ENCODE peak calls at places on chromosomes 6 and 20, in seven cellular contexts. U is cardiac muscle cell, O is AG04450, A is psoas muscle, Q is astrocyte of the spinal cord, L is natural killer cell, E is choroid plexus epithelial cell. P is an unnamed sample.

GRCh38 chr20:21096321-21097043 is 9.7 kb downstream of the LINC00237 start:
- DNase-seq in U (peak; percentile 24), O (no peak), A (no peak), Q (no peak), L (no peak), E (peak; percentile 18), P (no peak)

GRCh38 chr20:54355631-54356280 is 119.6 kb upstream of the DOK5 start:
- DNase-seq in U (peak; percentile 19), O (no peak), A (no peak), Q (no peak), L (no peak), E (peak; percentile 7), P (no peak)

GRCh38 chr20:50023116-50023802 is 40.5 kb downstream of the SNAI1 start:
- DNase-seq in U (no peak), O (no peak), A (no peak), Q (no peak), L (no peak), E (no peak), P (no peak)

GRCh38 chr6:5515200-5515599 is 253.9 kb downstream of the FARS2 start:
- DNase-seq in U (no peak), O (no peak), A (no peak), Q (no peak), L (no peak), E (no peak), P (no peak)

GRCh38 chr20:38460040-38460623 is 12.5 kb upstream of the RALGAPB start:
- DNase-seq in U (peak; percentile 92), O (no peak), A (no peak), Q (peak; percentile 88), L (no peak), E (peak; percentile 97), P (no peak)

GRCh38 chr6:105319331-105319730 is 83.6 kb downstream of the PREP start:
- DNase-seq in U (peak; percentile 13), O (no peak), A (no peak), Q (peak; percentile 39), L (no peak), E (no peak), P (no peak)

GRCh38 chr6:34610819-34611477 is 54.8 kb upstream of the SPDEF start:
- DNase-seq in U (peak; percentile 83), O (peak; percentile 59), A (no peak), Q (peak; percentile 76), L (no peak), E (peak; percentile 84), P (no peak)

GRCh38 chr20:36155629-36155971 is 1.1 kb downstream of the EPB41L1 start:
- DNase-seq in U (no peak), O (no peak), A (no peak), Q (no peak), L (no peak), E (no peak), P (no peak)

GRCh38 chr6:4599924-4600323 is 176.3 kb upstream of the CDYL start:
- DNase-seq in U (peak; percentile 84), O (peak; percentile 23), A (no peak), Q (peak; percentile 77), L (no peak), E (peak; percentile 85), P (no peak)

GRCh38 chr6:145789443-145789842 is 25.2 kb downstream of the FBXO30 start:
- DNase-seq in U (peak; percentile 23), O (peak; percentile 13), A (peak; percentile 80), Q (no peak), L (no peak), E (peak; percentile 57), P (no peak)

GRCh38 chr6:13302751-13303667 is 25.3 kb downstream of the TBC1D7 start:
- DNase-seq in U (peak; percentile 99), O (peak; percentile 85), A (peak; percentile 69), Q (peak; percentile 90), L (peak; percentile 26), E (peak; percentile 100), P (no peak)

GRCh38 chr6:39195792-39196385 is 33.4 kb downstream of the KCNK5 start:
- DNase-seq in U (no peak), O (no peak), A (no peak), Q (no peak), L (no peak), E (no peak), P (no peak)

GRCh38 chr6:68339488-68339887 is 295.6 kb upstream of the ADGRB3 start:
- DNase-seq in U (no peak), O (no peak), A (no peak), Q (no peak), L (no peak), E (no peak), P (no peak)

GRCh38 chr6:70668499-70668812 is 773 bp downstream of the SMAP1 start:
- DNase-seq in U (no peak), O (no peak), A (no peak), Q (no peak), L (no peak), E (no peak), P (no peak)

GRCh38 chr6:132734694-132735236 is 20.9 kb upstream of the VNN1 start:
- DNase-seq in U (peak; percentile 78), O (peak; percentile 67), A (no peak), Q (no peak), L (no peak), E (peak; percentile 76), P (no peak)

GRCh38 chr6:31525932-31526591 is 2.7 kb upstream of the MCCD1 start:
- DNase-seq in U (peak; percentile 73), O (no peak), A (no peak), Q (peak; percentile 18), L (no peak), E (peak; percentile 64), P (no peak)

GRCh38 chr6:90860822-90861601 is 274.1 kb upstream of the MAP3K7 start:
- DNase-seq in U (peak; percentile 12), O (no peak), A (no peak), Q (no peak), L (no peak), E (peak; percentile 4), P (no peak)

GRCh38 chr6:85641916-85642773 is 541 bp downstream of the SYNCRIP start:
- DNase-seq in U (peak; percentile 57), O (no peak), A (peak; percentile 77), Q (peak; percentile 37), L (peak; percentile 54), E (peak; percentile 65), P (peak; percentile 39)

GRCh38 chr20:768426-768978 is at the start of gene SLC52A3:
- DNase-seq in U (no peak), O (no peak), A (no peak), Q (no peak), L (no peak), E (no peak), P (peak; percentile 19)
- TF ChIP-seq CTCF in U (no peak), O (no peak), A (peak; percentile 14), Q (no peak), L (no peak), E (peak; percentile 10), P (peak; percentile 50)

DNA sequence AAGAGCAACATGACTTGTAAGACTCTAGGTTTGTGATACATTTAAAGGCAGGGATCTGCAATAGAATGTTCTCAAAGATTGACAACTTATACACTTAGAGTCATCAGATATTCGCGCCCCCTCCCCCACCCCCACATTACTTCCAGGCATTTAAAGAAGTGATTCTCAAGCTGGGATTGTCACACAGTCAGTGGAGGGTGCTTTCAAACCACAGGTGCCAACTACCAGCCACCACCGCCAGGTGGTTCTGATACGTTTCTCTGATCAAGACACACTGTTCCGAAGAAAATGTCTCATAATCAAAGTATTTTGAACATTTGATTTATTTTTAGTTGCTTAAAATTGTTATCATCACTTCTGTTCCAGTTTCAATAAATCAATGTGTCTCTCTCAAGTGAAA is 357.5 kb downstream of the ESR1 start:
- DNase-seq in U (no peak), O (no peak), A (no peak), Q (no peak), L (no peak), E (no peak), P (no peak)
- TF ChIP-seq CTCF in U (no peak), O (no peak), A (peak; percentile 8), Q (no peak), L (no peak), E (no peak), P (no peak)

DNA sequence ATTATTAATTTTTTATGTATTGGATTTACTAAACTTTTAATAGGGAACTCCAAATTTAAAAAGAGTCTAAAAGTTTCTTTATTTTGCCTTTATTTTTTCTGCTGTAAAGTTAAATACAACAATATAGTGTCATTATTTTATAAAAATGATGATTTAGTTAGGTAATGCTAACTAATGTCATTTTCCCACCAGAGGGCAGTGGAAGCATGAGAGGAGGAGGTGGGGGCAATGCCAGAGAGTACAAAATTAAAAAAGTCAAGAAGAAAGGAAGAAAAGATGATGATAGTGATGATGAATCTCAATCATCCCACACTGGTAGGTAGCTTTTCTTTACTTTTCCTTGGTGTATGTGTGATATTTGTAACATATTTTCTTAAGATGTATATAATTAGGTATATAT is 20.2 kb upstream of the FHL5 start:
- DNase-seq in U (peak; percentile 25), O (no peak), A (no peak), Q (no peak), L (no peak), E (peak; percentile 43), P (no peak)
- TF ChIP-seq CTCF in U (peak; percentile 44), O (peak; percentile 49), A (peak; percentile 21), Q (peak; percentile 26), L (peak; percentile 43), E (peak; percentile 65), P (peak; percentile 52)

GRCh38 chr6:10599046-10599445 is 77.9 kb downstream of the GCNT2 start:
- DNase-seq in U (no peak), O (no peak), A (no peak), Q (no peak), L (no peak), E (no peak), P (no peak)

GRCh38 chr6:10597499-10598001 is 76.4 kb downstream of the GCNT2 start:
- DNase-seq in U (no peak), O (no peak), A (no peak), Q (no peak), L (no peak), E (no peak), P (no peak)

GRCh38 chr6:10598084-10598960 is 77.2 kb downstream of the GCNT2 start:
- DNase-seq in U (no peak), O (no peak), A (no peak), Q (no peak), L (no peak), E (no peak), P (no peak)

GRCh38 chr6:10591411-10592160 is 70.4 kb downstream of the GCNT2 start:
- DNase-seq in U (no peak), O (no peak), A (no peak), Q (no peak), L (no peak), E (no peak), P (no peak)

DNA sequence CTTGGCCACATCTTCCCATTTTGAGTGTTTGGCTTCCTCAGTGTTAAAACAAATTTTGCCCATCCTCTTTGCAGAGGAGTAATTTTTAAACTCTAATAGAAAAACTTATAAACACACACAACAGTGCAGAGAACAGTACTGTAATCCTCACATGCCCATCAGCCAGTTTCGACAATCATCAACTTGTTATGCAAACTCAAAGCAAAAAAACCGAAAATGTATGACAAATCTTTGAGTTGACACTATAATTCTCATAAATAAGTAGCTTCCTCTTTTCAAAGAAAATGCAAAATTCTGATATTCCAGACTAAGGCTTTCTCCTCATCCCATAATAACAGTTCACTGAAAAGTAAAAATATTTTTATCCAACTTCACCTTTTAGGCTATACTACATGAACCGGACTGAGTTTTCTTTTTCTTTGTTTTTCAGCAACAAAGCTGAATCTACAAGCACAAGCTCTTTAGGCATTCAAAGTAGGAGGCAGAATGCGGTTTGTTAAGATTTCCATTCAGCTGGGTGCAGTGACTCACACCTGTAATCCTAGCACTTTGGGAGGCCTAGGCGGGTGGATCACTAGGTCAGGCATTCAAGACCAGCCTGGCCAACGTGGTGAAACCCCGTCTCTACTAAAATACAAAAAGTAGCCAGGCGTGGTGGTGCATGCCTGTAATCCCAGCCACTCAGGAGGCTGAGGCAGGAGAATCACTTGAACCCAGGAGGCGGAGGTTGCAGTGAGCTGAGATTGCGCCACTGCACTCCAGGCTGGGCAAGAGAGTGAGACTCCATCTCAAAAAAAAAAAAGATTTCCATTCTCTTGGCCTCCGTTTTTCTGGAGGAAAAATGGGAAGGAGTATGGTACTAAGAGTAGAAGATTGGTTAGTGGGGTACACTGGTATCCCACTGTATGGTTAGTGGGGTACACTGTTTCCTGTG is 74.8 kb downstream of the GCNT2 start:
- DNase-seq in U (no peak), O (no peak), A (no peak), Q (peak; percentile 29), L (no peak), E (no peak), P (no peak)
- TF ChIP-seq CTCF in U (no peak), O (no peak), A (no peak), Q (no peak), L (no peak), E (no peak), P (no peak)